ENCODE peak calls at places on chromosome 11, in five cellular contexts. I is A172; R is NCI-H1694; P is NCI-H2081 treated with DMSO at 0.1 percent for 48 hours; U is effector CD4-positive, alpha-beta T cell. A is an unnamed sample.

GRCh38 chr11:11977206-11977938 is 31.1 kb downstream of the DKK3 start:
- DNase-seq in I (peak; percentile 98), R (no peak), P (no peak), U (no peak), A (no peak)

GRCh38 chr11:13358871-13359270 is 81.3 kb downstream of the BMAL1 start:
- DNase-seq in I (no peak), R (no peak), P (no peak), U (no peak), A (no peak)

GRCh38 chr11:10605941-10606381 is 37.5 kb upstream of the LYVE1 start:
- DNase-seq in I (no peak), R (no peak), P (no peak), U (no peak), A (no peak)

GRCh38 chr11:60924906-60925684 is 835 bp downstream of the TMEM132A start:
- DNase-seq in I (peak; percentile 18), R (no peak), P (no peak), U (no peak), A (no peak)

GRCh38 chr11:125517116-125517804 is 21.2 kb upstream of the FEZ1 start:
- DNase-seq in I (peak; percentile 28), R (peak; percentile 34), P (no peak), U (no peak), A (no peak)

GRCh38 chr11:106449756-106450155 is 372.3 kb downstream of the AASDHPPT start:
- DNase-seq in I (no peak), R (no peak), P (no peak), U (no peak), A (no peak)

GRCh38 chr11:9862981-9863380 is 199.1 kb downstream of the SWAP70 start:
- DNase-seq in I (peak; percentile 50), R (no peak), P (no peak), U (no peak), A (no peak)

GRCh38 chr11:32893947-32894827 is 1.6 kb downstream of the QSER1 start:
- DNase-seq in I (peak; percentile 93), R (peak; percentile 91), P (peak; percentile 82), U (peak; percentile 30), A (no peak)

GRCh38 chr11:12460441-12460840 is 83.1 kb downstream of the PARVA start:
- DNase-seq in I (no peak), R (no peak), P (no peak), U (no peak), A (no peak)